ENCODE peak calls at places on chromosomes 2 and 18, in four cellular contexts. W, A, S and E are unnamed samples.

GRCh38 chr2:233082934-233083755 is 23.0 kb downstream of the INPP5D start:
- DNase-seq in W (no peak), A (no peak), S (no peak), E (no peak)

GRCh38 chr18:25453556-25454269 is 101.7 kb upstream of the ZNF521 start:
- DNase-seq in W (peak), A (no peak), S (peak), E (no peak)

GRCh38 chr2:105141099-105141614 is 100.4 kb upstream of the GPR45 start:
- DNase-seq in W (no peak), A (no peak), S (no peak), E (no peak)

GRCh38 chr2:178365116-178365515 is 85.9 kb downstream of the PRKRA start:
- DNase-seq in W (no peak), A (no peak), S (no peak), E (no peak)

GRCh38 chr2:173049732-173050314 is 25.8 kb upstream of the MAP3K20 start:
- DNase-seq in W (no peak), A (no peak), S (no peak), E (no peak)

GRCh38 chr18:67600181-67600631 is 83.7 kb upstream of the DSEL start:
- DNase-seq in W (no peak), A (no peak), S (peak), E (no peak)

GRCh38 chr18:65768379-65768778 is 17.6 kb downstream of the CDH7 start:
- DNase-seq in W (no peak), A (no peak), S (no peak), E (no peak)

GRCh38 chr2:169877406-169877805 is 50.2 kb downstream of the UBR3 start:
- DNase-seq in W (no peak), A (no peak), S (peak), E (peak)

GRCh38 chr2:200575957-200576356 is 9.9 kb upstream of the AOX1 start:
- DNase-seq in W (no peak), A (no peak), S (peak), E (no peak)